ENCODE peak calls at places on chromosomes 12 and 14, in four cellular contexts. One of them, this sample, is unnamed.

GRCh38 chr12:131369094-131369845 is 341.6 kb upstream of the SFSWAP start:
- DNase-seq in CD8-positive, alpha-beta T cell: no peak
- DNase-seq in Panc1: no peak
- DNase-seq in tibial artery: no peak
- DNase-seq in this sample: no peak

GRCh38 chr14:20350280-20350679 is 6.8 kb downstream of the PARP2 start:
- DNase-seq in CD8-positive, alpha-beta T cell: no peak
- DNase-seq in Panc1: no peak
- DNase-seq in tibial artery: no peak
- DNase-seq in this sample: no peak

GRCh38 chr14:105067140-105067968 is 2.1 kb upstream of the GPR132 start:
- DNase-seq in CD8-positive, alpha-beta T cell: peak; percentile 65
- DNase-seq in Panc1: no peak
- DNase-seq in tibial artery: no peak
- DNase-seq in this sample: peak; percentile 40

GRCh38 chr14:104863131-104863862 is 1.8 kb upstream of the CEP170B start:
- DNase-seq in CD8-positive, alpha-beta T cell: no peak
- DNase-seq in Panc1: no peak
- DNase-seq in tibial artery: no peak
- DNase-seq in this sample: peak; percentile 40

GRCh38 chr14:33525626-33526025 is 425.2 kb downstream of the EGLN3 start:
- DNase-seq in CD8-positive, alpha-beta T cell: no peak
- DNase-seq in Panc1: no peak
- DNase-seq in tibial artery: no peak
- DNase-seq in this sample: no peak

GRCh38 chr14:56587701-56588100 is 8.1 kb downstream of the TMEM260 start:
- DNase-seq in CD8-positive, alpha-beta T cell: no peak
- DNase-seq in Panc1: no peak
- DNase-seq in tibial artery: no peak
- DNase-seq in this sample: no peak

GRCh38 chr12:66072566-66072965 is 58.0 kb downstream of the LLPH start:
- DNase-seq in CD8-positive, alpha-beta T cell: no peak
- DNase-seq in Panc1: no peak
- DNase-seq in tibial artery: no peak
- DNase-seq in this sample: no peak

GRCh38 chr12:113610698-113611097 is 139.0 kb upstream of the LHX5 start:
- DNase-seq in CD8-positive, alpha-beta T cell: no peak
- DNase-seq in Panc1: no peak
- DNase-seq in tibial artery: no peak
- DNase-seq in this sample: no peak

GRCh38 chr12:108298761-108299275 is 40.3 kb downstream of the CMKLR1 start:
- DNase-seq in CD8-positive, alpha-beta T cell: no peak
- DNase-seq in Panc1: no peak
- DNase-seq in tibial artery: no peak
- DNase-seq in this sample: no peak

GRCh38 chr12:98998697-98999299 is 353.7 kb downstream of the APAF1 start:
- DNase-seq in CD8-positive, alpha-beta T cell: no peak
- DNase-seq in Panc1: peak; percentile 25
- DNase-seq in tibial artery: no peak
- DNase-seq in this sample: no peak

GRCh38 chr12:5379737-5380496 is 52.0 kb upstream of the NTF3 start:
- DNase-seq in CD8-positive, alpha-beta T cell: no peak
- DNase-seq in Panc1: no peak
- DNase-seq in tibial artery: no peak
- DNase-seq in this sample: peak; percentile 77

GRCh38 chr14:102644523-102644922 is 52.1 kb downstream of the RCOR1 start:
- DNase-seq in CD8-positive, alpha-beta T cell: no peak
- DNase-seq in Panc1: no peak
- DNase-seq in tibial artery: no peak
- DNase-seq in this sample: no peak

GRCh38 chr14:62777510-62777909 is 267.7 kb downstream of the KCNH5 start:
- DNase-seq in CD8-positive, alpha-beta T cell: no peak
- DNase-seq in Panc1: no peak
- DNase-seq in tibial artery: no peak
- DNase-seq in this sample: no peak

GRCh38 chr12:92543359-92543758 is 159.4 kb upstream of the PLEKHG7 start:
- DNase-seq in CD8-positive, alpha-beta T cell: no peak
- DNase-seq in Panc1: no peak
- DNase-seq in tibial artery: no peak
- DNase-seq in this sample: no peak

GRCh38 chr12:126055521-126055920 is 990.3 kb downstream of the AACS start:
- DNase-seq in CD8-positive, alpha-beta T cell: no peak
- DNase-seq in Panc1: no peak
- DNase-seq in tibial artery: no peak
- DNase-seq in this sample: no peak

GRCh38 chr12:80709811-80710726 is 2.6 kb downstream of the MYF6 start:
- DNase-seq in CD8-positive, alpha-beta T cell: no peak
- DNase-seq in Panc1: peak; percentile 18
- DNase-seq in tibial artery: no peak
- DNase-seq in this sample: peak; percentile 40

GRCh38 chr12:125090437-125090836 is 25.2 kb downstream of the AACS start:
- DNase-seq in CD8-positive, alpha-beta T cell: no peak
- DNase-seq in Panc1: no peak
- DNase-seq in tibial artery: no peak
- DNase-seq in this sample: no peak

GRCh38 chr12:51860986-51861385 is 12.5 kb upstream of the FIGNL2 start:
- DNase-seq in CD8-positive, alpha-beta T cell: no peak
- DNase-seq in Panc1: no peak
- DNase-seq in tibial artery: no peak
- DNase-seq in this sample: no peak

GRCh38 chr14:102209224-102209966 is 69.7 kb downstream of the WDR20 start:
- DNase-seq in CD8-positive, alpha-beta T cell: no peak
- DNase-seq in Panc1: no peak
- DNase-seq in tibial artery: no peak
- DNase-seq in this sample: no peak

GRCh38 chr12:75488553-75488952 is 8.0 kb downstream of the GLIPR1 start:
- DNase-seq in CD8-positive, alpha-beta T cell: no peak
- DNase-seq in Panc1: no peak
- DNase-seq in tibial artery: no peak
- DNase-seq in this sample: no peak

GRCh38 chr12:56298828-56299227 is 1.3 kb downstream of the CS start:
- DNase-seq in CD8-positive, alpha-beta T cell: no peak
- DNase-seq in Panc1: no peak
- DNase-seq in tibial artery: no peak
- DNase-seq in this sample: no peak

GRCh38 chr12:56288705-56289387 is 11.3 kb downstream of the CS start:
- DNase-seq in CD8-positive, alpha-beta T cell: no peak
- DNase-seq in Panc1: no peak
- DNase-seq in tibial artery: no peak
- DNase-seq in this sample: no peak

GRCh38 chr12:56296207-56296785 is 3.8 kb downstream of the CS start:
- DNase-seq in CD8-positive, alpha-beta T cell: no peak
- DNase-seq in Panc1: no peak
- DNase-seq in tibial artery: no peak
- DNase-seq in this sample: no peak

GRCh38 chr12:56297400-56297799 is 2.7 kb downstream of the CS start:
- DNase-seq in CD8-positive, alpha-beta T cell: no peak
- DNase-seq in Panc1: no peak
- DNase-seq in tibial artery: no peak
- DNase-seq in this sample: no peak

GRCh38 chr12:56293785-56294184 is 6.3 kb downstream of the CS start:
- DNase-seq in CD8-positive, alpha-beta T cell: no peak
- DNase-seq in Panc1: no peak
- DNase-seq in tibial artery: no peak
- DNase-seq in this sample: no peak
- H3K36me3 ChIP-seq in CD8-positive, alpha-beta T cell: peaks cover 9% of the 10 kb centered on the region
- H3K36me3 ChIP-seq in Panc1: peaks cover 4% of the 10 kb centered on the region
- H3K36me3 ChIP-seq in tibial artery: peaks cover 10% of the 10 kb centered on the region
- H3K36me3 ChIP-seq in this sample: peaks cover 38% of the 10 kb centered on the region

DNA sequence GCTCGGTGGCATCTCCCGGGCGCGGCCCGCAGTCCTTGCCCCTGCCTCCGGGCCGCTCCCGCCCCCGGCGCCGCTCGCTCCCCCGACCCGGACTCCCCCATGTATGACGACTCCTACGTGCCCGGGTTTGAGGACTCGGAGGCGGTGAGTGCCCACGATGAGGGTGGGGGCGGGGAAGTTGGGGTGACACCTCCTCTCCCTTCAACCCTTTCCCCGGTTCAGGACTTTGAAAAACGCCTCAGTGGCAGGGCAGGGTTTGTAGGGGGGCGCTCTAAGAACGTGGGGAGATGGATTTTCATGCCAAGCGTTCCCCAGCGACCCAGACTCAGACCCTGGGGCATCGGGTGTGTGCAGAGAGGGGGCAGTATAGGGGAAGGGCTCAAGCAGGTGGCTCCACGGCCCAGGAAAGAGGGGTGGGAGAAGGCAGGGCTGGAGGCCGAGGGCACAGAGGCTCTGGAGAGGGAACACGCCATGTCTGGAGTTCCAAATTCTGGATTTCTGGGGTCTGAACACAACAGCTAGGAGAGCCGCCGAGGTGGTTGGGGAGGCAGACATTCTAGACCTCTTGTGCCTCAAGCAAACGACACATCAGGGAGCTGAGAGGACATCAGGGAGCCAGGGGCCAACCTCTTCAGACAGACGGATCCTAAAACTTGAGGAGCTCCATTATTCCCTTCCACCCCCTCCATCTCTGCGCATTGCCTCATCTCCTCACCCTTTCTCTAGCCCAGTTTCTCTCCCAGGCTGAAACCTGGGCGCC is 715 bp downstream of the CACNB3 start:
- DNase-seq in CD8-positive, alpha-beta T cell: peak; percentile 31
- DNase-seq in Panc1: no peak
- DNase-seq in tibial artery: no peak
- DNase-seq in this sample: no peak
- H3K4me3 ChIP-seq in CD8-positive, alpha-beta T cell: peak overlapping the region; percentile 70
- H3K4me3 ChIP-seq in Panc1: peak overlapping the region; percentile 58
- H3K4me3 ChIP-seq in tibial artery: peak overlapping the region; percentile 76
- H3K4me3 ChIP-seq in this sample: peak overlapping the region; percentile 74

DNA sequence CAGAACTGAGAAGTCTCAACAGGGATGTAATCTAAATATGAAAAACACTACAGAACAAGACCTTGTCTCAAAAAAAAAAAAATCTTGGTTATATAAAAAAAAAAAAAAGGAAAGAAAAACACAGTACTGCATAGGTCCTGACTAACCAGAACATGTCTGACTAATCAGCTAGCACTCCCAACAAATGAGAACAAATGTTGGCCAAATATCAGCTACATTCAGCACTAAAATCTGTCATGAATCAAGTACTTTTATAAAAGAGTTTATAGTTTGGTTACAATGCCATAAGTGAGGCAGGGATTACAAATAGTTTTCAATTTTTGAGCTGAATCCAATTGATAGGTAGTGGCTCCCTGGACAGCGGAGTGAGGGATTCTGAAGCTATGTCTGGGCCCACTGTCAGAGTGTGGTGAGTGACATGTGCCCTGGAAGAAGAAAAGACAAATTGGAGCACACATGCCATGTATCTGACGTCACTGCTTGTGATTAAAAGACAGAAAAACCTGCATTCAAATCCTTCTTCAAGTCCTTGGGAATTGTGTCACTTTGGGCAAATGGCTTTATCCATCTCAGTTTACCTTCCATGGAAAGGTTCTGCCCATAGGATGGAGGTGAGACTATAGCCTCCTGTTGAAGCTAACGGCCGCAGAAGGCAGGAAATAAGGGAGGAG is 5.6 kb upstream of the FAM234B start:
- DNase-seq in CD8-positive, alpha-beta T cell: no peak
- DNase-seq in Panc1: no peak
- DNase-seq in tibial artery: no peak
- DNase-seq in this sample: no peak
- TF ChIP-seq CTCF in CD8-positive, alpha-beta T cell: no peak
- TF ChIP-seq CTCF in Panc1: no peak
- TF ChIP-seq CTCF in tibial artery: no peak
- TF ChIP-seq CTCF in this sample: no peak

GRCh38 chr12:79662046-79662811 is 28.5 kb downstream of the PAWR start:
- DNase-seq in CD8-positive, alpha-beta T cell: no peak
- DNase-seq in Panc1: no peak
- DNase-seq in tibial artery: no peak
- DNase-seq in this sample: no peak
- H3K36me3 ChIP-seq in CD8-positive, alpha-beta T cell: no peaks in the 10 kb centered on the region
- H3K36me3 ChIP-seq in Panc1: no peaks in the 10 kb centered on the region
- H3K36me3 ChIP-seq in tibial artery: no peaks in the 10 kb centered on the region
- H3K36me3 ChIP-seq in this sample: no peaks in the 10 kb centered on the region

DNA sequence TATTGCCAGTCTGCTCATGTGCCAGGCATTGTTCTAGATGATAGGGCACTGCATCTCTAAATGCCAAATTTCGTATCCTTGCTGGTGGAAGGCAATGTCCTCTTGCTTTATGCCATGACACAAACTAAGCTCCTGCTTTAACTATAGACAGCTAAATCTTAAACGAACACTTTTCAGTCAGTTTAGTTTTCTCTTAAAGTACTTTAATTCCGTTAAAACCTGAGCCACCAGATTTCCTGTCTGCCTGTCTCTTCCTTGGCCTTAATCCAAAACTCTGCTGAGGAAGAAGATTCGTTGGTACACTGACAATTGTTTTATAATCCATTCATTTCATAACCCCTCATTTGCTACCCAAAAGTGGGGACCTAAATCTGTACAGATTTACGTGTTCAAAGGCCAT is 194.4 kb upstream of the BCL2L14 start:
- DNase-seq in CD8-positive, alpha-beta T cell: no peak
- DNase-seq in Panc1: no peak
- DNase-seq in tibial artery: no peak
- DNase-seq in this sample: no peak
- H3K4me3 ChIP-seq in CD8-positive, alpha-beta T cell: no peak overlapping the region
- H3K4me3 ChIP-seq in Panc1: no peak overlapping the region
- H3K4me3 ChIP-seq in tibial artery: no peak overlapping the region
- H3K4me3 ChIP-seq in this sample: no peak overlapping the region

GRCh38 chr12:71639341-71639760 is 24.3 kb downstream of the ZFC3H1 start:
- DNase-seq in CD8-positive, alpha-beta T cell: no peak
- DNase-seq in Panc1: no peak
- DNase-seq in tibial artery: no peak
- DNase-seq in this sample: no peak
- TF ChIP-seq CTCF in CD8-positive, alpha-beta T cell: no peak
- TF ChIP-seq CTCF in Panc1: peak; percentile 49
- TF ChIP-seq CTCF in tibial artery: no peak
- TF ChIP-seq CTCF in this sample: no peak

DNA sequence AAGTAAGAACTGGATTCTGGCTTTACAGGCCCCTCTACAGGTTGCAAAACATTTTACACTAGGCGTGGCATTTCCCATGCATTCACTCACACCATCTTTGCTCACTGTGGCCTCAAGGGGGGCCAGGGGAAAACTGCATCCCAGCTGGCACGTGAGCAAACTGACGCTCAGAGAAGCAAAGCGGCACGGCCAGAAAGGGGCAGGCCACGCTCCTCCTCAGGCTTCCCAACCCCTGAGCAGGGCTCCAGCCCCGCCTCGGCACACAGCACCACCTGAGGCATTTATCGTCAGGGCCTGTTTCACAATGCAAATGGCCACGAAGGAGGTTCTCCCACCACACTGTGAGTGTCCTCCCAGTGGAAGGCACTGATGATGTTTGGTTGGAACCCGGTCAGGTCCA is 90.8 kb downstream of the BCL11B start:
- DNase-seq in CD8-positive, alpha-beta T cell: no peak
- DNase-seq in Panc1: no peak
- DNase-seq in tibial artery: no peak
- DNase-seq in this sample: no peak
- H3K36me3 ChIP-seq in CD8-positive, alpha-beta T cell: peaks cover 11% of the 10 kb centered on the region
- H3K36me3 ChIP-seq in Panc1: no peaks in the 10 kb centered on the region
- H3K36me3 ChIP-seq in tibial artery: no peaks in the 10 kb centered on the region
- H3K36me3 ChIP-seq in this sample: no peaks in the 10 kb centered on the region

DNA sequence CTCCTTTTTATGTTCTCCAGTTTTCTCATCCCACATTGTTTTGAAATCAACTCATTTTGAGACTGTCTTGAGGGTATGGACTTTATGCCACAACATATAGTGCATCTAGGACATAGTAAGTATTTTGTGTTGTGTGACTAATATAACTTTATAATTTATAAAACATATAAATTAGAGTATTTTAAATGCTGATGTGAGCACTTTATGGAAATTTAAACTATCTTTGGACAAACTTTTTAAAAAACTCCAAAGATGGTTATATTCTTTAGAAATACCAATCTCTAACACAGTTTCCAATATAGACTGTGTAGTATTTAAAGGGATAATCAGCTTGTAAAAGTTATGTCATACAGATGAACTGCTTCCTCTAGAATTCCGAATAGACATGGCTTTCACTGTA is 87.4 kb downstream of the LRIG3 start:
- DNase-seq in CD8-positive, alpha-beta T cell: no peak
- DNase-seq in Panc1: no peak
- DNase-seq in tibial artery: no peak
- DNase-seq in this sample: no peak
- H3K4me3 ChIP-seq in CD8-positive, alpha-beta T cell: no peak overlapping the region
- H3K4me3 ChIP-seq in Panc1: no peak overlapping the region
- H3K4me3 ChIP-seq in tibial artery: no peak overlapping the region
- H3K4me3 ChIP-seq in this sample: no peak overlapping the region

This sample was measured in psoas muscle.